ENCODE peak calls at places on chromosomes 11 and 22, in six cellular contexts. B is OCI-LY7, M is IMR-90, P is stomach, N is mucosa of descending colon, F is fibroblast of lung. I is an unnamed sample.

GRCh38 chr22:49185312-49185969 is 642.2 kb downstream of the BRD1 start:
- DNase-seq in B (no peak), M (no peak), P (no peak), N (no peak), F (no peak), I (no peak)

GRCh38 chr22:36737776-36738175 is 34.2 kb upstream of the CACNG2 start:
- DNase-seq in B (no peak), M (no peak), P (peak; percentile 21), N (peak; percentile 78), F (no peak), I (no peak)

GRCh38 chr11:66069715-66070603 is at the start of gene PACS1:
- DNase-seq in B (peak; percentile 78), M (peak; percentile 73), P (peak; percentile 76), N (peak; percentile 85), F (peak; percentile 70), I (peak; percentile 66)

GRCh38 chr22:20392983-20393704 is 807 bp upstream of the ZNF74 start:
- DNase-seq in B (no peak), M (no peak), P (no peak), N (no peak), F (no peak), I (no peak)

GRCh38 chr11:2815762-2816496 is 69.6 kb downstream of the CDKN1C start:
- DNase-seq in B (no peak), M (no peak), P (no peak), N (no peak), F (no peak), I (no peak)

GRCh38 chr22:46752286-46752685 is 10.2 kb upstream of the TBC1D22A start:
- DNase-seq in B (no peak), M (no peak), P (no peak), N (peak; percentile 38), F (no peak), I (no peak)

GRCh38 chr11:1229471-1230120 is 6.7 kb downstream of the MUC5B start:
- DNase-seq in B (no peak), M (no peak), P (no peak), N (peak; percentile 71), F (no peak), I (no peak)

GRCh38 chr11:65286686-65287085 is 24.9 kb downstream of the POLA2 start:
- DNase-seq in B (no peak), M (no peak), P (no peak), N (no peak), F (no peak), I (no peak)

GRCh38 chr11:2398664-2399355 is 1.7 kb upstream of the TSSC4 start:
- DNase-seq in B (no peak), M (no peak), P (no peak), N (no peak), F (no peak), I (no peak)

GRCh38 chr11:45022294-45023064 is 71.8 kb upstream of the TP53I11 start:
- DNase-seq in B (no peak), M (peak; percentile 20), P (no peak), N (no peak), F (peak; percentile 42), I (no peak)

GRCh38 chr11:126411971-126412381 is 56.5 kb downstream of the ST3GAL4 start:
- DNase-seq in B (no peak), M (no peak), P (no peak), N (peak; percentile 24), F (no peak), I (no peak)

GRCh38 chr22:20114506-20115475 is 1.1 kb upstream of the RANBP1 start:
- DNase-seq in B (no peak), M (no peak), P (no peak), N (peak; percentile 32), F (no peak), I (no peak)

GRCh38 chr11:11626128-11626527 is 4.3 kb upstream of the GALNT18 start:
- DNase-seq in B (no peak), M (no peak), P (no peak), N (no peak), F (no peak), I (no peak)

DNA sequence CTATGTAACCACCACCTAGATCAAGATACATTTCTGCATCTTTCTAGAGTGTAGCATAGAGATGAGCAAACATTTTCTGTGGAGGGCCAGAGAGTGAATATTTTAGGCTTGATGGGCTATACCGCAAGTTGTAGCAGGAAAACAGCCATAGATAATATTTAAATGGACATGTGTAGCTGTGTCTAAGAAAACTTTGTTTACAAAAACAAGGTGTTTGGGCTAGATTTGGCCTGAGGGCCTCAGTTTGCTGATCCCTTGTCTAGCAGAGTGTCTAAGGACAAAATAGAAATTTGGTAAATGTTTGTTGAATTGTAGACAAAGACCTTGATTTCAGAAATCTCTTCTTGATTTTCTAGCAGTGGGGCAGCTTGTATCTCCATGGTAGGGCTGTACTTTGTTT is 36.3 kb downstream of the STIM1 start:
- DNase-seq in B (no peak), M (no peak), P (no peak), N (no peak), F (no peak), I (no peak)
- H3K4me1 ChIP-seq in B (peaks cover 75% of the 10 kb centered on the region), M (peaks cover 9% of the 10 kb centered on the region), P (peaks cover 23% of the 10 kb centered on the region), N (peaks cover 17% of the 10 kb centered on the region), F (no peaks in the 10 kb centered on the region), I (peaks cover 3% of the 10 kb centered on the region)

DNA sequence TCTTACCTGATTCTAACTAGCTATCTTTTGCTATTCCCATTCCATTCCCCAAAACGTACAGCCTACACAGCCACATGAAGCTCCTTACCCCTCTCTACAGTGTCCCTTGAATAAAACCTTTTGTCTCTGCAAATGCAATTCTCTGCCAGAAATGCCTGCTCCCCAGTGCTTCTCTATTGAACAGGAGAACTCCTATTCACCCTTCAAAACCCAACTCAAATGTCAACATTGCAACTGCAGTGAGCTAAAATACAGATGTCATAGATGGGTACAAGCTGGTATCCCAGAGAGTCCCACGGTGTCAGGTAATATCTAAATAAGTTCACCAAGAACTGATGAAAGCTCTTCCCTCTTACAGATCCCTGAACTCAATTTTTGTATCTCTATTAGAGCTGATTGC is 421.7 kb downstream of the INSC start:
- DNase-seq in B (no peak), M (no peak), P (no peak), N (no peak), F (no peak), I (no peak)
- TF ChIP-seq CTCF in B (no peak), M (no peak), P (no peak), N (no peak), F (no peak), I (no peak)

GRCh38 chr11:78786086-78786485 is 211.4 kb upstream of the NARS2 start:
- DNase-seq in B (no peak), M (peak; percentile 44), P (no peak), N (no peak), F (no peak), I (no peak)
- H3K4me1 ChIP-seq in B (no peaks in the 10 kb centered on the region), M (peaks cover 36% of the 10 kb centered on the region), P (no peaks in the 10 kb centered on the region), N (peaks cover 17% of the 10 kb centered on the region), F (peaks cover 30% of the 10 kb centered on the region), I (no peaks in the 10 kb centered on the region)

GRCh38 chr22:41524809-41525449 is 19.3 kb downstream of the POLR3H start:
- DNase-seq in B (no peak), M (no peak), P (peak; percentile 31), N (no peak), F (no peak), I (no peak)
- TF ChIP-seq CTCF in B (peak; percentile 17), M (no peak), P (no peak), N (no peak), F (peak; percentile 9), I (no peak)